ENCODE peak calls at places on chromosomes 7 and 10, in nine cellular contexts. C is suprapubic skin, O is H1, M is breast epithelium, L is SK-N-SH, S is GM23338, K is prostate gland, I is HCT116, R is spleen. B is an unnamed sample.

GRCh38 chr7:150383710-150384397 is 4.7 kb downstream of the ZNF775 start:
- DNase-seq in C (no peak), O (peak), M (no peak), L (peak), S (peak), K (peak), I (no peak), R (no peak), B (no peak)

GRCh38 chr7:108094933-108095710 is 35.0 kb downstream of the LAMB4 start:
- DNase-seq in C (peak), O (no peak), M (no peak), L (peak), S (no peak), K (peak), I (no peak), R (no peak), B (peak)

GRCh38 chr7:33040803-33041516 is 21.6 kb downstream of the NT5C3A start:
- DNase-seq in C (no peak), O (no peak), M (no peak), L (no peak), S (no peak), K (peak), I (no peak), R (no peak), B (no peak)

GRCh38 chr10:5040781-5041470 is 37.3 kb upstream of the AKR1C2 start:
- DNase-seq in C (no peak), O (no peak), M (no peak), L (no peak), S (no peak), K (no peak), I (no peak), R (no peak), B (no peak)

GRCh38 chr7:27131390-27131819 is 848 bp upstream of the HOXA4 start:
- DNase-seq in C (no peak), O (no peak), M (no peak), L (no peak), S (no peak), K (no peak), I (no peak), R (no peak), B (no peak)

GRCh38 chr10:23694446-23694920 is 255.6 kb downstream of the OTUD1 start:
- DNase-seq in C (no peak), O (no peak), M (no peak), L (peak), S (peak), K (peak), I (no peak), R (no peak), B (peak)

GRCh38 chr10:24723386-24723787 is 300 bp downstream of the ARHGAP21 start:
- DNase-seq in C (no peak), O (no peak), M (no peak), L (peak), S (no peak), K (no peak), I (no peak), R (peak), B (no peak)

GRCh38 chr7:25752967-25753791 is 398.8 kb upstream of the NFE2L3 start:
- DNase-seq in C (no peak), O (no peak), M (no peak), L (no peak), S (peak), K (no peak), I (no peak), R (no peak), B (no peak)

GRCh38 chr10:102422586-102423129 is 2.0 kb downstream of the FBXL15 start:
- DNase-seq in C (peak), O (peak), M (peak), L (peak), S (peak), K (peak), I (peak), R (peak), B (peak)

GRCh38 chr7:44163591-44163990 is 22.5 kb upstream of the MYL7 start:
- DNase-seq in C (no peak), O (no peak), M (peak), L (no peak), S (no peak), K (no peak), I (no peak), R (no peak), B (no peak)

GRCh38 chr10:97065128-97065527 is 120.6 kb downstream of the SLIT1 start:
- DNase-seq in C (no peak), O (no peak), M (no peak), L (no peak), S (no peak), K (no peak), I (no peak), R (peak), B (no peak)

GRCh38 chr7:19709249-19709578 is 377 bp upstream of the POLR1F start:
- DNase-seq in C (no peak), O (no peak), M (no peak), L (no peak), S (no peak), K (no peak), I (no peak), R (no peak), B (no peak)

GRCh38 chr7:32298403-32299132 is 191.6 kb downstream of the LSM5 start:
- DNase-seq in C (no peak), O (no peak), M (no peak), L (peak), S (peak), K (no peak), I (no peak), R (no peak), B (peak)

GRCh38 chr7:121331048-121331447 is 2.2 kb downstream of the WNT16 start:
- DNase-seq in C (no peak), O (no peak), M (no peak), L (no peak), S (no peak), K (no peak), I (no peak), R (no peak), B (no peak)

GRCh38 chr10:133102415-133103095 is 14.8 kb downstream of the ADGRA1 start:
- DNase-seq in C (no peak), O (no peak), M (no peak), L (no peak), S (no peak), K (no peak), I (no peak), R (no peak), B (peak)

GRCh38 chr10:113646337-113647201 is 17.3 kb downstream of the NRAP start:
- DNase-seq in C (no peak), O (no peak), M (no peak), L (no peak), S (no peak), K (no peak), I (no peak), R (no peak), B (no peak)

GRCh38 chr7:154640266-154640865 is 362.6 kb downstream of the PAXIP1 start:
- DNase-seq in C (no peak), O (no peak), M (no peak), L (peak), S (no peak), K (no peak), I (no peak), R (no peak), B (no peak)

GRCh38 chr10:7444576-7445226 is 33.9 kb upstream of the SFMBT2 start:
- DNase-seq in C (no peak), O (no peak), M (no peak), L (peak), S (no peak), K (no peak), I (no peak), R (peak), B (no peak)

GRCh38 chr7:116740758-116741462 is 68.9 kb downstream of the MET start:
- DNase-seq in C (no peak), O (no peak), M (no peak), L (no peak), S (no peak), K (no peak), I (no peak), R (no peak), B (no peak)

GRCh38 chr10:21078410-21079329 is 181.6 kb upstream of the NEBL start:
- DNase-seq in C (no peak), O (peak), M (peak), L (peak), S (peak), K (peak), I (peak), R (no peak), B (peak)

GRCh38 chr7:152759655-152760383 is at the start of gene ACTR3B:
- DNase-seq in C (peak), O (peak), M (peak), L (peak), S (peak), K (peak), I (peak), R (peak), B (peak)

GRCh38 chr7:91880413-91881241 is at the start of gene MTERF1:
- DNase-seq in C (peak), O (peak), M (peak), L (peak), S (peak), K (peak), I (peak), R (peak), B (peak)

GRCh38 chr10:86693721-86694369 is 25.5 kb downstream of the LDB3 start:
- DNase-seq in C (no peak), O (no peak), M (no peak), L (peak), S (peak), K (peak), I (no peak), R (no peak), B (no peak)

GRCh38 chr7:47944536-47945260 is 3.6 kb downstream of the PKD1L1 start:
- DNase-seq in C (no peak), O (no peak), M (no peak), L (no peak), S (no peak), K (no peak), I (no peak), R (no peak), B (no peak)

GRCh38 chr10:110865184-110865803 is 6.4 kb upstream of the PDCD4 start:
- DNase-seq in C (no peak), O (no peak), M (no peak), L (no peak), S (no peak), K (peak), I (no peak), R (no peak), B (peak)

GRCh38 chr7:155255660-155256059 is 42.0 kb upstream of the INSIG1 start:
- DNase-seq in C (no peak), O (no peak), M (no peak), L (no peak), S (no peak), K (no peak), I (no peak), R (no peak), B (no peak)

GRCh38 chr10:102605712-102606111 is 38.6 kb upstream of the TRIM8 start:
- DNase-seq in C (no peak), O (no peak), M (no peak), L (no peak), S (no peak), K (no peak), I (no peak), R (no peak), B (no peak)

GRCh38 chr10:27558612-27559020 is 54.5 kb downstream of the RAB18 start:
- DNase-seq in C (no peak), O (peak), M (no peak), L (peak), S (peak), K (peak), I (peak), R (no peak), B (peak)

GRCh38 chr10:77949167-77949566 is 22.6 kb upstream of the DLG5 start:
- DNase-seq in C (no peak), O (peak), M (peak), L (no peak), S (peak), K (peak), I (peak), R (no peak), B (no peak)

GRCh38 chr10:5692476-5693358 is 8.1 kb downstream of the TASOR2 start:
- DNase-seq in C (no peak), O (peak), M (no peak), L (peak), S (peak), K (peak), I (no peak), R (peak), B (peak)

GRCh38 chr10:100923580-100923979 is 10.8 kb downstream of the SLF2 start:
- DNase-seq in C (no peak), O (no peak), M (no peak), L (no peak), S (no peak), K (no peak), I (no peak), R (no peak), B (no peak)

GRCh38 chr10:77927343-77928256 is 1.0 kb upstream of the DLG5 start:
- DNase-seq in C (no peak), O (no peak), M (no peak), L (no peak), S (peak), K (no peak), I (no peak), R (no peak), B (no peak)

GRCh38 chr10:130686680-130687300 is 550.6 kb downstream of the GLRX3 start:
- DNase-seq in C (no peak), O (peak), M (no peak), L (peak), S (peak), K (no peak), I (no peak), R (no peak), B (no peak)

GRCh38 chr10:129780158-129780557 is 183.9 kb downstream of the EBF3 start:
- DNase-seq in C (peak), O (no peak), M (no peak), L (no peak), S (no peak), K (no peak), I (no peak), R (peak), B (no peak)

GRCh38 chr7:21086688-21087087 is 300.0 kb upstream of the SP8 start:
- DNase-seq in C (no peak), O (no peak), M (no peak), L (no peak), S (no peak), K (peak), I (no peak), R (no peak), B (no peak)

GRCh38 chr7:134432296-134433152 is 26.4 kb downstream of the AKR1B1 start:
- DNase-seq in C (peak), O (peak), M (peak), L (peak), S (peak), K (peak), I (peak), R (peak), B (peak)

GRCh38 chr10:43190775-43191174 is 52.5 kb downstream of the CSGALNACT2 start:
- DNase-seq in C (no peak), O (no peak), M (no peak), L (no peak), S (no peak), K (no peak), I (no peak), R (no peak), B (no peak)

GRCh38 chr7:148697950-148698396 is 730 bp upstream of the CUL1 start:
- DNase-seq in C (no peak), O (no peak), M (no peak), L (no peak), S (peak), K (peak), I (no peak), R (no peak), B (no peak)

GRCh38 chr10:79206300-79207095 is 137.7 kb downstream of the ZMIZ1 start:
- DNase-seq in C (no peak), O (no peak), M (no peak), L (no peak), S (no peak), K (no peak), I (no peak), R (no peak), B (no peak)
- TF ChIP-seq CTCF in C (no peak), O (no peak), M (no peak), L (no peak), S (no peak), K (no peak), I (no peak), R (no peak), B (no peak)

DNA sequence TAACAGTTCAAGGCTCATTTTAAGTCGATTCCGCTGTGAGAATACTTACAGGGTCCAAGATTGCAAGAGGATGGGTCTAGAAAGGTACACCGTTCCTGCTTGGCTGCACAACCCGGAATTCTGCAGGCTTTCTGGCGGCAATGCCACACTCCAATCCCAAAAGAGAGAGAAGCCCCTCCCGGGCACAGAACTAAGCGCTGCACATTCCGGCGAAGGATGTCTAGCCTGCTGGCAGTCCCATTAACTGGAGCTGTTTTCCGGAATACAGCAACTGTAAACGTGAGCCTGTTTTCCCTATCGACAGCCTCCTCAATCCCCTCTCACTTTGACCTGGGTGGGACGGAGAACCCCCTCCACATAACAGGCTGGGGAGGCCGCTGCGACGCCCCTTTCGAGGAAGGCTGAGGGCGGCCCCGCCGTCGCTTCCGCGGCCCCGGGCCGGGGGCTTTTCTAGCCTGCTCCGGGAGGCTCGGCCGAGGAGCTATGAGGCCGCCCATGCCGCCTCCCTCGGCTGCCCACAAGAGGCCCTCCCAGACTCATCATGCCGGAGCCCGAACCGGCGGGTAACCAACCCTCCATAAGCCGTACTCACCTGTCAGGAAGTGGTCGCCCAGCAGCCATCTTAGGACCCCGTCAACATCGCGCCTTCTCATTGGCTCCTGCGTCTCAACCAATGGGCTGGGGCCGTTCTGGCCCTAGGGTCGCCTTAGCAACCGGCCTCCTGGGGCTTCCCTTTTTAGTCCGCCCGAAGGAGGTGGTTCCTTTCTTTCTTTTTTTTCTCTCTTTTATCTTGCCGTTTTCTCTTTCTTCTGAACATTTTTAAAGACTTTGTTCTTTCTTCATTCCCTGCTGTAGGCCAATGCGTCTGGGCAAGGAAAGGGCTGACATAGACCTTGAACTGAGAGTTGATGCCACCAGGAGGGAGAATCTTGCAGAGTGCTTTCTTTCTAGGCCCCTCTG is at the start of gene FAM204A:
- DNase-seq in C (peak), O (peak), M (peak), L (peak), S (peak), K (peak), I (peak), R (peak), B (peak)
- TF ChIP-seq POLR2AphosphoS5 in C (peak), O (peak), M (peak), L (peak), S (peak), K (peak), I (peak), R (peak), B (peak)

DNA sequence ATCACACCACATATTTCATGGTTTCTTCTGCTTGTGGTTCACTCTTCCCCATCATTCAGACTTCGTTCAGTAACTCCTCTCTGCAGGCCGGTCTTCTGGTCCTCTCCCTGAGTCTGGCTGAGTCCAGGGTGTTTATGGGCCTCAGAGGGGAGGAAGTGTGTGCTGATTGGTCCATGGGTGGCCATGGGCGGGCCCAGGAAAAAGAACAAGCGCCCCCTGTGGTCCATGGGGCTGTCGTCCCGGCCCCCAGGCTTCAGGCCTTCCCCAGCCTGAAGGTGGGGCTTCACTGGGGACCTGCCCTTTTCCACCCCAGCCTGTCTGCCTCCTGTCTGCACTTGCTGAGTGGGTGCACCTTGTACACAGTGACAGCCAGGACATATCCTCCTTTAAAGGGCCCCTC is 123.7 kb downstream of the VIPR2 start:
- DNase-seq in C (peak), O (peak), M (peak), L (no peak), S (no peak), K (no peak), I (peak), R (no peak), B (no peak)
- TF ChIP-seq CTCF in C (no peak), O (peak), M (no peak), L (no peak), S (no peak), K (no peak), I (peak), R (no peak), B (no peak)

GRCh38 chr7:101168412-101169049 is 3.2 kb upstream of the VGF start:
- DNase-seq in C (no peak), O (no peak), M (no peak), L (no peak), S (peak), K (no peak), I (no peak), R (no peak), B (no peak)

GRCh38 chr7:101171442-101171837 is 6.1 kb upstream of the VGF start:
- DNase-seq in C (no peak), O (no peak), M (no peak), L (peak), S (no peak), K (no peak), I (no peak), R (no peak), B (no peak)

GRCh38 chr7:101169110-101169837 is 3.9 kb upstream of the VGF start:
- DNase-seq in C (no peak), O (no peak), M (no peak), L (peak), S (peak), K (no peak), I (no peak), R (no peak), B (no peak)

GRCh38 chr7:101170617-101171441 is 5.5 kb upstream of the VGF start:
- DNase-seq in C (no peak), O (no peak), M (no peak), L (no peak), S (no peak), K (no peak), I (no peak), R (no peak), B (no peak)

GRCh38 chr7:101169838-101170531 is 4.6 kb upstream of the VGF start:
- DNase-seq in C (peak), O (no peak), M (peak), L (peak), S (peak), K (peak), I (no peak), R (peak), B (peak)
- TF ChIP-seq POLR2AphosphoS5 in C (no peak), O (no peak), M (no peak), L (peak), S (no peak), K (peak), I (peak), R (peak), B (no peak)

DNA sequence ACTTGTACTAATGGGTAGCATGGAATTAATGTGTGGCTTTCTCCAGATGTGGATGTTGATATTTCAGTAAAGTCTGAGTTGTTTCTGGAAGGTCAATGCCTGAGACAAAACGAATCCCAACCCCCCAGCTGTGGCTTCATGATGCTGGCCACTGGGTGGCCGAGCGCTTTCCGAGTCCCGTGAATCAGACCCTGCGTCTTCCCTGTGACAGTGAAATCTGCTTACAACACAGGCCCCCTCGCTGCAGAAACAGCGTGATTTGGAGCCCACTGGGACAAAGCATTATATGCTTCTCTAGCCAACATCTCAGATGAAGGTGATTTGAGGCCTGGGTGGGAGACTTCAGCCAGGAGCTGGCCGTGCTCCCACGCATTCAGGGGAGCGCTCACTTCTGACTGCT is 124.7 kb downstream of the WDR37 start:
- DNase-seq in C (peak), O (no peak), M (peak), L (no peak), S (peak), K (no peak), I (no peak), R (peak), B (peak)
- TF ChIP-seq CTCF in C (no peak), O (peak), M (no peak), L (no peak), S (peak), K (no peak), I (no peak), R (no peak), B (no peak)